ENCODE peak calls at places on chromosomes 4 and X, in eight cellular contexts. K is brain microvascular endothelial cell, Y is NCI-H2029 treated with DMSO at 0.1 percent for 48 hours, D is NCI-H345, F is stromal cell of bone marrow, Q is KG1, H is spleen, P is ELR. W is an unnamed sample.

GRCh38 chr4:90187148-90187884 is 60.1 kb downstream of the CCSER1 start:
- DNase-seq in F (no peak), K (no peak), H (no peak), D (peak; percentile 36), Y (peak; percentile 44), P (no peak), Q (no peak), W (no peak)

GRCh38 chr4:86055898-86056297 is 304.0 kb downstream of the MAPK10 start:
- DNase-seq in P (peak; percentile 26), F (peak; percentile 36), Y (no peak), H (no peak), K (no peak), D (no peak), Q (no peak), W (no peak)

GRCh38 chr4:18798123-18798522 is 776.6 kb upstream of the LCORL start:
- DNase-seq in H (no peak), F (no peak), Y (no peak), Q (no peak), D (no peak), K (no peak), P (peak; percentile 8), W (no peak)

GRCh38 chr4:147351083-147351787 is 129.7 kb upstream of the EDNRA start:
- DNase-seq in D (no peak), H (no peak), K (no peak), P (peak; percentile 65), Q (no peak), F (no peak), Y (no peak), W (no peak)

GRCh38 chr4:150136036-150136435 is 57.8 kb downstream of the DCLK2 start:
- DNase-seq in F (no peak), K (peak; percentile 30), H (no peak), D (no peak), Y (no peak), Q (no peak), P (peak; percentile 85), W (no peak)

GRCh38 chr4:40058121-40058520 is 1.5 kb downstream of the N4BP2 start:
- DNase-seq in K (no peak), Q (no peak), D (no peak), P (no peak), Y (no peak), H (no peak), F (no peak), W (no peak)

GRCh38 chr4:18923496-18924161 is 902.1 kb upstream of the LCORL start:
- DNase-seq in K (no peak), D (no peak), P (no peak), Y (no peak), H (no peak), F (no peak), Q (no peak), W (no peak)

GRCh38 chr4:185559913-185560281 is 24.6 kb upstream of the PDLIM3 start:
- DNase-seq in Y (no peak), P (peak; percentile 43), F (no peak), Q (no peak), D (no peak), K (peak; percentile 84), H (no peak), W (no peak)

GRCh38 chrX:140502491-140503229 is 2.2 kb downstream of the SOX3 start:
- DNase-seq in D (no peak), Q (no peak), F (no peak), Y (no peak), H (no peak), P (no peak), K (no peak), W (no peak)

GRCh38 chrX:49237060-49237459 is 1.8 kb downstream of the CCDC22 start:
- DNase-seq in K (no peak), Q (no peak), Y (no peak), H (peak; percentile 85), D (no peak), P (no peak), F (no peak), W (peak; percentile 77)

GRCh38 chrX:23372220-23372902 is 37.7 kb downstream of the PTCHD1 start:
- DNase-seq in Q (no peak), P (no peak), D (no peak), K (peak; percentile 18), H (no peak), F (no peak), Y (no peak), W (no peak)

GRCh38 chrX:11968470-11968869 is 169.8 kb upstream of the FRMPD4 start:
- DNase-seq in D (no peak), H (no peak), K (no peak), F (no peak), P (no peak), Q (no peak), Y (no peak), W (no peak)

GRCh38 chr4:157075811-157076577 is at the start of gene GLRB:
- DNase-seq in Q (no peak), P (peak; percentile 52), F (no peak), H (peak; percentile 74), D (peak; percentile 34), Y (no peak), K (no peak), W (no peak)

GRCh38 chrX:42577936-42578335 is 200.0 kb downstream of the PPP1R2C start:
- DNase-seq in Y (peak; percentile 4), P (no peak), F (no peak), K (peak; percentile 47), Q (no peak), D (no peak), H (no peak), W (no peak)

GRCh38 chrX:3176439-3176820 is 135.2 kb downstream of the ARSF start:
- DNase-seq in Q (no peak), K (no peak), D (no peak), P (peak; percentile 41), H (no peak), Y (no peak), F (peak; percentile 40), W (no peak)

GRCh38 chrX:118724775-118725174 is 2.6 kb upstream of the IL13RA1 start:
- DNase-seq in P (peak; percentile 31), Q (no peak), F (no peak), D (no peak), H (no peak), Y (no peak), K (peak; percentile 31), W (no peak)

GRCh38 chr4:14908635-14909034 is 93.6 kb upstream of the CPEB2 start:
- DNase-seq in Y (no peak), H (no peak), Q (no peak), P (peak; percentile 57), K (peak; percentile 28), F (no peak), D (no peak), W (no peak)